ENCODE peak calls at places on chromosome 6, in eight cellular contexts. One of them, this sample, is unnamed.

GRCh38 chr6:2848851-2849250 is 7.2 kb upstream of the SERPINB1 start:
- DNase-seq in AG04450: no peak
- DNase-seq in fibroblast of pulmonary artery: no peak
- DNase-seq in AG09309: no peak
- DNase-seq in sigmoid colon: no peak
- DNase-seq in cardiac fibroblast: no peak
- DNase-seq in BE2C: no peak
- DNase-seq in left lung: no peak
- DNase-seq in this sample: no peak

GRCh38 chr6:90038951-90039653 is 144.8 kb downstream of the GJA10 start:
- DNase-seq in AG04450: no peak
- DNase-seq in fibroblast of pulmonary artery: no peak
- DNase-seq in AG09309: no peak
- DNase-seq in sigmoid colon: no peak
- DNase-seq in cardiac fibroblast: no peak
- DNase-seq in BE2C: no peak
- DNase-seq in left lung: no peak
- DNase-seq in this sample: no peak

GRCh38 chr6:48136856-48137255 is 25.9 kb upstream of the PTCHD4 start:
- DNase-seq in AG04450: no peak
- DNase-seq in fibroblast of pulmonary artery: peak; percentile 43
- DNase-seq in AG09309: no peak
- DNase-seq in sigmoid colon: no peak
- DNase-seq in cardiac fibroblast: no peak
- DNase-seq in BE2C: no peak
- DNase-seq in left lung: no peak
- DNase-seq in this sample: no peak

GRCh38 chr6:25601797-25602679 is 50.0 kb upstream of the SCGN start:
- DNase-seq in AG04450: peak; percentile 15
- DNase-seq in fibroblast of pulmonary artery: peak; percentile 81
- DNase-seq in AG09309: peak; percentile 25
- DNase-seq in sigmoid colon: no peak
- DNase-seq in cardiac fibroblast: peak; percentile 77
- DNase-seq in BE2C: no peak
- DNase-seq in left lung: no peak
- DNase-seq in this sample: peak; percentile 7

GRCh38 chr6:129628101-129628815 is 81.7 kb downstream of the ARHGAP18 start:
- DNase-seq in AG04450: no peak
- DNase-seq in fibroblast of pulmonary artery: no peak
- DNase-seq in AG09309: no peak
- DNase-seq in sigmoid colon: no peak
- DNase-seq in cardiac fibroblast: no peak
- DNase-seq in BE2C: no peak
- DNase-seq in left lung: no peak
- DNase-seq in this sample: no peak

GRCh38 chr6:16301511-16301910 is 63.1 kb downstream of the GMPR start:
- DNase-seq in AG04450: no peak
- DNase-seq in fibroblast of pulmonary artery: no peak
- DNase-seq in AG09309: no peak
- DNase-seq in sigmoid colon: no peak
- DNase-seq in cardiac fibroblast: no peak
- DNase-seq in BE2C: no peak
- DNase-seq in left lung: no peak
- DNase-seq in this sample: no peak

GRCh38 chr6:107822154-107823046 is 1.7 kb downstream of the SCML4 start:
- DNase-seq in AG04450: no peak
- DNase-seq in fibroblast of pulmonary artery: no peak
- DNase-seq in AG09309: no peak
- DNase-seq in sigmoid colon: no peak
- DNase-seq in cardiac fibroblast: no peak
- DNase-seq in BE2C: no peak
- DNase-seq in left lung: no peak
- DNase-seq in this sample: no peak

GRCh38 chr6:37525460-37526357 is 26.0 kb upstream of the CCDC167 start:
- DNase-seq in AG04450: no peak
- DNase-seq in fibroblast of pulmonary artery: peak; percentile 50
- DNase-seq in AG09309: no peak
- DNase-seq in sigmoid colon: no peak
- DNase-seq in cardiac fibroblast: peak; percentile 34
- DNase-seq in BE2C: no peak
- DNase-seq in left lung: no peak
- DNase-seq in this sample: no peak

GRCh38 chr6:17706580-17707370 is at the start of gene NUP153:
- DNase-seq in AG04450: peak; percentile 96
- DNase-seq in fibroblast of pulmonary artery: peak; percentile 99
- DNase-seq in AG09309: peak; percentile 91
- DNase-seq in sigmoid colon: peak; percentile 99
- DNase-seq in cardiac fibroblast: peak; percentile 99
- DNase-seq in BE2C: peak; percentile 97
- DNase-seq in left lung: peak; percentile 99
- DNase-seq in this sample: peak; percentile 89

GRCh38 chr6:17712573-17712972 is 5.8 kb upstream of the NUP153 start:
- DNase-seq in AG04450: peak; percentile 29
- DNase-seq in fibroblast of pulmonary artery: no peak
- DNase-seq in AG09309: no peak
- DNase-seq in sigmoid colon: no peak
- DNase-seq in cardiac fibroblast: no peak
- DNase-seq in BE2C: no peak
- DNase-seq in left lung: no peak
- DNase-seq in this sample: no peak

GRCh38 chr6:17709476-17709875 is 2.8 kb upstream of the NUP153 start:
- DNase-seq in AG04450: no peak
- DNase-seq in fibroblast of pulmonary artery: no peak
- DNase-seq in AG09309: no peak
- DNase-seq in sigmoid colon: no peak
- DNase-seq in cardiac fibroblast: no peak
- DNase-seq in BE2C: no peak
- DNase-seq in left lung: no peak
- DNase-seq in this sample: no peak

GRCh38 chr6:17707371-17707651 is 586 bp upstream of the NUP153 start:
- DNase-seq in AG04450: no peak
- DNase-seq in fibroblast of pulmonary artery: no peak
- DNase-seq in AG09309: no peak
- DNase-seq in sigmoid colon: no peak
- DNase-seq in cardiac fibroblast: no peak
- DNase-seq in BE2C: no peak
- DNase-seq in left lung: no peak
- DNase-seq in this sample: no peak

DNA sequence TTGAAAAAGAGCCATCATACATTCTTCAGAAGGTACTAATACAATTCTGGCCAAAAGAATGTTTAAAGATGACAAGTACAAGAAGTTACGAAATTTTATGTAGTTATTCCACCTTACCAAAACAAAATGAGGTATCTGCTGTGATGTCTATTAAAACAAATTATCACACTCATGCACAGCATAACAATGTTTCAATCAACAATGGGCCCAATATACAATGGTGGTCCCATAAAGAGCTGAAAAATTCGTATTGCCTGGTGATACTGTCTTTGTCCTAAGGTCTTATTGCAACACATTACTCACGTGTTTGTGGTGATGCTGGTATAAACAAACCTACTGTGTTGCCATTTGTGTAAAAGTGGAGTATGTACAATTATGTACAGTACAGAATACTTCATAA is 3.6 kb upstream of the NUP153 start:
- DNase-seq in AG04450: peak; percentile 49
- DNase-seq in fibroblast of pulmonary artery: peak; percentile 29
- DNase-seq in AG09309: no peak
- DNase-seq in sigmoid colon: no peak
- DNase-seq in cardiac fibroblast: peak; percentile 70
- DNase-seq in BE2C: no peak
- DNase-seq in left lung: no peak
- DNase-seq in this sample: no peak
- H3K4me3 ChIP-seq in AG04450: no peak overlapping the region
- H3K4me3 ChIP-seq in fibroblast of pulmonary artery: no peak overlapping the region
- H3K4me3 ChIP-seq in AG09309: no peak overlapping the region
- H3K4me3 ChIP-seq in sigmoid colon: no peak overlapping the region
- H3K4me3 ChIP-seq in cardiac fibroblast: no peak overlapping the region
- H3K4me3 ChIP-seq in BE2C: no peak overlapping the region
- H3K4me3 ChIP-seq in left lung: no peak overlapping the region
- H3K4me3 ChIP-seq in this sample: no peak overlapping the region

GRCh38 chr6:116779569-116780164 is 14.1 kb upstream of the FAM162B start:
- DNase-seq in AG04450: no peak
- DNase-seq in fibroblast of pulmonary artery: peak; percentile 61
- DNase-seq in AG09309: peak; percentile 7
- DNase-seq in sigmoid colon: no peak
- DNase-seq in cardiac fibroblast: peak; percentile 68
- DNase-seq in BE2C: no peak
- DNase-seq in left lung: no peak
- DNase-seq in this sample: no peak
- TF ChIP-seq CTCF in AG04450: peak; percentile 50
- TF ChIP-seq CTCF in fibroblast of pulmonary artery: peak; percentile 48
- TF ChIP-seq CTCF in AG09309: peak; percentile 30
- TF ChIP-seq CTCF in sigmoid colon: no peak
- TF ChIP-seq CTCF in cardiac fibroblast: peak; percentile 33
- TF ChIP-seq CTCF in BE2C: peak; percentile 49
- TF ChIP-seq CTCF in left lung: no peak
- TF ChIP-seq CTCF in this sample: peak; percentile 7

DNA sequence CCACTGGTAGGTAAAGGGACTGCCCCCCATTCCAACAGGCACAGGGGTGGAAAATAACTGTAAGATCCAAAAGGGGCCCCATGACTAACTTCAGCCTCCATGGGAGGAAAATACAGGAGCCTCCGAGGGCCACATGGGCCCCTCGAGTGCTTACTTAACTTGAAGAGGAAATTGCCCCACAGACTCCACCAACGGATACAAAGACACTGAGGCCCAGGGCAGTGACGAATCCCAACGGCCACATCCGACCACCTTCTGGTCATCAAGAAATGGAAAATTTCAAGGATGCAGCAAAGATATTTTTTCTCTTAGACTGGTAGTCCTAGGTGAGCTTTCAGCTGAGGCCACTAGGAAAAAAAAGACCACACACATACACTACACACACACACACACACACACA is 116.0 kb upstream of the MRPS10 start:
- DNase-seq in AG04450: no peak
- DNase-seq in fibroblast of pulmonary artery: no peak
- DNase-seq in AG09309: no peak
- DNase-seq in sigmoid colon: no peak
- DNase-seq in cardiac fibroblast: no peak
- DNase-seq in BE2C: no peak
- DNase-seq in left lung: no peak
- DNase-seq in this sample: no peak
- H3K4me3 ChIP-seq in AG04450: no peak overlapping the region
- H3K4me3 ChIP-seq in fibroblast of pulmonary artery: no peak overlapping the region
- H3K4me3 ChIP-seq in AG09309: no peak overlapping the region
- H3K4me3 ChIP-seq in sigmoid colon: no peak overlapping the region
- H3K4me3 ChIP-seq in cardiac fibroblast: no peak overlapping the region
- H3K4me3 ChIP-seq in BE2C: no peak overlapping the region
- H3K4me3 ChIP-seq in left lung: no peak overlapping the region
- H3K4me3 ChIP-seq in this sample: no peak overlapping the region

DNA sequence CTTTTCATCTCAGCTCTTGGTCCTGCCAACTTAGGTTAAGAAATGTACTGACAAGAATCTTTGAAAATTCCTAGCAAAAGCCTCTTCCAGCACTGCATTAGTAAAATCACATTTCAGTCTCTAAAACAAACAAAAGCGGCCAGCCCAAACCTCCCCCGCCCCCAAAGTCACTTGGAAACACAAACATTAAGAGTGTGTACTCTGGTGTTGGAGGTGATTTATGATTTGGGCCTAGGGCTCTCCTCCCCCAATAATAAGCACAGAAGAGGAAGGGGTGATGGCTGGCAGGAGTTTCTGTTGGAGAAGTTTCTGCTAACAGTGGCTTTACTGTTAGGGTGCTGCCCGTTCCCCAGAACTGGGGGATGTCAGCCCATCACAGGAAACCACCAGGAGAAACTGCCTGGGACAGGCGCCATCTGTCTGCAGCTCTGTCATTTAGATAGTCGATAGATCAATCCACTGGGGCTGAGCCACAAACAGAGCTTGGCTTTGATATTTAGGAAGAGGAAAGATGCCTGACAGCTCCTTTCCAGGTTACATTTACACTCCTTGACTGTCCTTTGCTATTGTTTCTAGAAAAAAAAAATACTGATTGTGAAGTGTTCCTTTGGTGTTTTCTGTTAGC is 199.5 kb downstream of the CD83 start:
- DNase-seq in AG04450: no peak
- DNase-seq in fibroblast of pulmonary artery: no peak
- DNase-seq in AG09309: no peak
- DNase-seq in sigmoid colon: no peak
- DNase-seq in cardiac fibroblast: no peak
- DNase-seq in BE2C: no peak
- DNase-seq in left lung: no peak
- DNase-seq in this sample: no peak
- TF ChIP-seq CTCF in AG04450: peak; percentile 12
- TF ChIP-seq CTCF in fibroblast of pulmonary artery: no peak
- TF ChIP-seq CTCF in AG09309: no peak
- TF ChIP-seq CTCF in sigmoid colon: no peak
- TF ChIP-seq CTCF in cardiac fibroblast: no peak
- TF ChIP-seq CTCF in BE2C: peak; percentile 26
- TF ChIP-seq CTCF in left lung: no peak
- TF ChIP-seq CTCF in this sample: no peak

GRCh38 chr6:50842861-50843384 is 24.3 kb downstream of the TFAP2B start:
- DNase-seq in AG04450: no peak
- DNase-seq in fibroblast of pulmonary artery: no peak
- DNase-seq in AG09309: no peak
- DNase-seq in sigmoid colon: no peak
- DNase-seq in cardiac fibroblast: no peak
- DNase-seq in BE2C: no peak
- DNase-seq in left lung: peak; percentile 62
- DNase-seq in this sample: no peak
- H3K4me3 ChIP-seq in AG04450: no peak overlapping the region
- H3K4me3 ChIP-seq in fibroblast of pulmonary artery: no peak overlapping the region
- H3K4me3 ChIP-seq in AG09309: no peak overlapping the region
- H3K4me3 ChIP-seq in sigmoid colon: no peak overlapping the region
- H3K4me3 ChIP-seq in cardiac fibroblast: no peak overlapping the region
- H3K4me3 ChIP-seq in BE2C: no peak overlapping the region
- H3K4me3 ChIP-seq in left lung: no peak overlapping the region
- H3K4me3 ChIP-seq in this sample: no peak overlapping the region

GRCh38 chr6:14862845-14863244 is 383.0 kb upstream of the JARID2 start:
- DNase-seq in AG04450: no peak
- DNase-seq in fibroblast of pulmonary artery: no peak
- DNase-seq in AG09309: no peak
- DNase-seq in sigmoid colon: no peak
- DNase-seq in cardiac fibroblast: no peak
- DNase-seq in BE2C: no peak
- DNase-seq in left lung: no peak
- DNase-seq in this sample: no peak

GRCh38 chr6:14861491-14861943 is 384.4 kb upstream of the JARID2 start:
- DNase-seq in AG04450: no peak
- DNase-seq in fibroblast of pulmonary artery: no peak
- DNase-seq in AG09309: no peak
- DNase-seq in sigmoid colon: no peak
- DNase-seq in cardiac fibroblast: no peak
- DNase-seq in BE2C: no peak
- DNase-seq in left lung: no peak
- DNase-seq in this sample: no peak

GRCh38 chr6:14865609-14866100 is 380.2 kb upstream of the JARID2 start:
- DNase-seq in AG04450: no peak
- DNase-seq in fibroblast of pulmonary artery: peak; percentile 49
- DNase-seq in AG09309: no peak
- DNase-seq in sigmoid colon: no peak
- DNase-seq in cardiac fibroblast: peak; percentile 36
- DNase-seq in BE2C: no peak
- DNase-seq in left lung: peak; percentile 66
- DNase-seq in this sample: no peak

GRCh38 chr6:14867807-14868206 is 378.1 kb upstream of the JARID2 start:
- DNase-seq in AG04450: no peak
- DNase-seq in fibroblast of pulmonary artery: no peak
- DNase-seq in AG09309: no peak
- DNase-seq in sigmoid colon: no peak
- DNase-seq in cardiac fibroblast: no peak
- DNase-seq in BE2C: no peak
- DNase-seq in left lung: no peak
- DNase-seq in this sample: no peak

GRCh38 chr6:14863896-14864850 is 381.7 kb upstream of the JARID2 start:
- DNase-seq in AG04450: no peak
- DNase-seq in fibroblast of pulmonary artery: no peak
- DNase-seq in AG09309: no peak
- DNase-seq in sigmoid colon: no peak
- DNase-seq in cardiac fibroblast: no peak
- DNase-seq in BE2C: no peak
- DNase-seq in left lung: no peak
- DNase-seq in this sample: no peak
- TF ChIP-seq CTCF in AG04450: peak; percentile 23
- TF ChIP-seq CTCF in fibroblast of pulmonary artery: peak; percentile 13
- TF ChIP-seq CTCF in AG09309: no peak
- TF ChIP-seq CTCF in sigmoid colon: no peak
- TF ChIP-seq CTCF in cardiac fibroblast: no peak
- TF ChIP-seq CTCF in BE2C: peak; percentile 45
- TF ChIP-seq CTCF in left lung: no peak
- TF ChIP-seq CTCF in this sample: no peak